ENCODE peak calls at places on chromosomes 16 and 17, in eight cellular contexts. I, K, S, C, Y, H, V and P are unnamed samples.

GRCh38 chr17:74024871-74025531 is 178.5 kb upstream of the RPL38 start:
- DNase-seq in I (peak; percentile 15), K (no peak), S (peak; percentile 69), C (peak; percentile 89), Y (no peak), H (peak; percentile 30), V (no peak), P (no peak)

GRCh38 chr17:83189673-83190385 is 110.4 kb downstream of the METRNL start:
- DNase-seq in I (peak; percentile 75), K (peak; percentile 29), S (no peak), C (no peak), Y (no peak), H (no peak), V (peak; percentile 24), P (peak; percentile 53)

GRCh38 chr16:54965464-54965863 is 34.8 kb downstream of the IRX5 start:
- DNase-seq in I (no peak), K (no peak), S (no peak), C (no peak), Y (no peak), H (no peak), V (no peak), P (no peak)

GRCh38 chr17:76641501-76641900 is 2.1 kb downstream of the ST6GALNAC1 start:
- DNase-seq in I (no peak), K (peak; percentile 63), S (no peak), C (no peak), Y (no peak), H (peak; percentile 42), V (no peak), P (peak; percentile 42)

GRCh38 chr17:51238253-51238887 is 21.5 kb downstream of the MBTD1 start:
- DNase-seq in I (no peak), K (no peak), S (no peak), C (no peak), Y (no peak), H (no peak), V (no peak), P (no peak)

GRCh38 chr17:78230252-78230962 is 1.0 kb upstream of the TMEM235 start:
- DNase-seq in I (no peak), K (no peak), S (no peak), C (no peak), Y (no peak), H (no peak), V (no peak), P (no peak)

GRCh38 chr17:18344021-18344420 is 19.3 kb downstream of the SHMT1 start:
- DNase-seq in I (no peak), K (no peak), S (no peak), C (no peak), Y (no peak), H (no peak), V (no peak), P (no peak)

GRCh38 chr17:80621335-80622169 is 76.9 kb downstream of the RPTOR start:
- DNase-seq in I (no peak), K (no peak), S (no peak), C (peak; percentile 81), Y (no peak), H (no peak), V (no peak), P (no peak)

GRCh38 chr16:74623214-74623842 is 16.4 kb upstream of the GLG1 start:
- DNase-seq in I (no peak), K (no peak), S (peak; percentile 3), C (no peak), Y (no peak), H (peak; percentile 71), V (no peak), P (peak; percentile 15)

GRCh38 chr16:50354082-50354481 is 14.7 kb downstream of the BRD7 start:
- DNase-seq in I (no peak), K (no peak), S (no peak), C (no peak), Y (no peak), H (no peak), V (no peak), P (no peak)

GRCh38 chr17:27946521-27946920 is 53.4 kb upstream of the LYRM9 start:
- DNase-seq in I (no peak), K (no peak), S (no peak), C (no peak), Y (no peak), H (no peak), V (no peak), P (no peak)

GRCh38 chr16:49995720-49996119 is 29.3 kb upstream of the CNEP1R1 start:
- DNase-seq in I (no peak), K (no peak), S (no peak), C (no peak), Y (no peak), H (no peak), V (no peak), P (no peak)

GRCh38 chr17:45031231-45032149 is 19.9 kb downstream of the DCAKD start:
- DNase-seq in I (no peak), K (no peak), S (no peak), C (no peak), Y (no peak), H (no peak), V (no peak), P (no peak)

GRCh38 chr17:41812176-41813038 is at the start of gene FKBP10:
- DNase-seq in I (peak; percentile 80), K (peak; percentile 55), S (peak; percentile 96), C (peak; percentile 96), Y (peak; percentile 76), H (peak; percentile 96), V (peak; percentile 81), P (peak; percentile 63)

GRCh38 chr16:87762620-87763019 is 3.2 kb downstream of the KLHDC4 start:
- DNase-seq in I (no peak), K (peak; percentile 79), S (no peak), C (no peak), Y (no peak), H (no peak), V (no peak), P (peak; percentile 25)

GRCh38 chr16:79097781-79098180 is 502.8 kb downstream of the MAF start:
- DNase-seq in I (no peak), K (no peak), S (no peak), C (no peak), Y (no peak), H (no peak), V (no peak), P (no peak)

DNA sequence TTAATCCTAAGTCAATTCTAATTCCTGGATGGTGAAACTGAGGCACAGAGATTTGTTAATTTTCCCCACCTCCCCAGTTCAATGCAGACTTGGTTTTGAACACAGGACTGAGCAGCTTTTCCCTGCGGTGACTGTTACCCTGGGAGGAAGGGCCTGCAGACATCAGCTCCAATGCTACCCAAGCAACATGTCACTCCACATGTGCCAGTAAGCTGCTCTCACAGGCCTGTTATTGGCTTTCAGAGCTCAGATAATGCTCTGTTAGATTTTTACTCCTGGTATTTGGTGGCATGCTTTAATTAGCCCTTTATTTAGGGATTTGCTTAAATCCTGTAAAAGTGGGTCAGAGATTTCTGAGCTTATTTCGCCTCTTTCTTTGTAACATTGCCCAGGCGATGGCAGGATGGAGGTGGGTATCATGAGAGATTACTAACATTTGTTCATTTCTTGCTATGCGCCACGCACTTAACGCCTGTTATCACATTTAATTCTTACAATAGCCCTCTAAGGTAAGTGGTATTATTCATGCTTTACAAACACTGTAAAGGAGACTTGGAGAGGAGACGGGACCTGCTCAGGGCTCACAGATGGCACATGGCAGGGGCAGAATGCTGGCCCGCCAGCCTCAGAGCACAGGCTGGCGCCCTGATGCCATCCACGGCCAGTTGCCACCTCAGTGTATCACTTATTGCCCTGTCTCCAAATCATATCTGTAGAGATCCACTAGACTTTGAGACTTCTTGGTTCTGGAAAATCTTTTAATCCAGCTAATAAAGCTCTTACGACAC is 84.0 kb upstream of the CACNG5 start:
- DNase-seq in I (no peak), K (no peak), S (no peak), C (no peak), Y (no peak), H (no peak), V (no peak), P (no peak)
- H3K36me3 ChIP-seq in I (no peaks in the 10 kb centered on the region), K (no peaks in the 10 kb centered on the region), S (no peaks in the 10 kb centered on the region), C (no peaks in the 10 kb centered on the region), Y (peaks cover 15% of the 10 kb centered on the region), H (no peaks in the 10 kb centered on the region), V (no peaks in the 10 kb centered on the region), P (no peaks in the 10 kb centered on the region)

GRCh38 chr17:8894673-8895578 is 27.5 kb upstream of the PIK3R6 start:
- DNase-seq in I (no peak), K (peak; percentile 59), S (peak; percentile 53), C (peak; percentile 90), Y (peak; percentile 61), H (peak; percentile 79), V (no peak), P (peak; percentile 73)
- H3K4me3 ChIP-seq in I (no peak overlapping the region), K (no peak overlapping the region), S (no peak overlapping the region), C (no peak overlapping the region), Y (no peak overlapping the region), H (peak overlapping the region; percentile 57), V (no peak overlapping the region), P (no peak overlapping the region)

GRCh38 chr16:56460101-56460500 is 8.7 kb downstream of the OGFOD1 start:
- DNase-seq in I (no peak), K (no peak), S (no peak), C (no peak), Y (no peak), H (no peak), V (no peak), P (no peak)

GRCh38 chr16:56457927-56458470 is 6.6 kb downstream of the OGFOD1 start:
- DNase-seq in I (no peak), K (no peak), S (no peak), C (no peak), Y (no peak), H (no peak), V (no peak), P (no peak)

GRCh38 chr16:56463153-56463552 is 11.8 kb downstream of the OGFOD1 start:
- DNase-seq in I (no peak), K (no peak), S (no peak), C (no peak), Y (no peak), H (no peak), V (no peak), P (no peak)

GRCh38 chr16:56462064-56462796 is 10.9 kb downstream of the OGFOD1 start:
- DNase-seq in I (no peak), K (no peak), S (no peak), C (no peak), Y (no peak), H (no peak), V (no peak), P (no peak)
- H3K36me3 ChIP-seq in I (peaks cover 100% of the 10 kb centered on the region), K (peaks cover 6% of the 10 kb centered on the region), S (peaks cover 92% of the 10 kb centered on the region), C (peaks cover 81% of the 10 kb centered on the region), Y (peaks cover 100% of the 10 kb centered on the region), H (peaks cover 68% of the 10 kb centered on the region), V (no peaks in the 10 kb centered on the region), P (peaks cover 4% of the 10 kb centered on the region)

GRCh38 chr17:4583206-4583605 is 1.1 kb upstream of the SMTNL2 start:
- DNase-seq in I (peak; percentile 32), K (no peak), S (no peak), C (no peak), Y (no peak), H (no peak), V (no peak), P (no peak)

GRCh38 chr17:4582691-4583090 is 1.6 kb upstream of the SMTNL2 start:
- DNase-seq in I (peak; percentile 41), K (no peak), S (no peak), C (peak; percentile 62), Y (no peak), H (no peak), V (no peak), P (no peak)

GRCh38 chr17:4584125-4584834 is at the start of gene SMTNL2:
- DNase-seq in I (peak; percentile 93), K (peak; percentile 35), S (no peak), C (peak; percentile 87), Y (peak; percentile 65), H (peak; percentile 51), V (peak; percentile 55), P (no peak)

GRCh38 chr17:4584835-4585187 is 482 bp downstream of the SMTNL2 start:
- DNase-seq in I (peak; percentile 71), K (no peak), S (no peak), C (peak; percentile 78), Y (no peak), H (peak; percentile 52), V (no peak), P (no peak)

GRCh38 chr17:4583796-4584124 is 569 bp upstream of the SMTNL2 start:
- DNase-seq in I (peak; percentile 79), K (no peak), S (no peak), C (peak; percentile 86), Y (peak; percentile 47), H (peak; percentile 74), V (no peak), P (no peak)
- H3K4me3 ChIP-seq in I (peak overlapping the region; percentile 81), K (peak overlapping the region; percentile 42), S (peak overlapping the region; percentile 32), C (peak overlapping the region; percentile 71), Y (peak overlapping the region; percentile 62), H (peak overlapping the region; percentile 74), V (peak overlapping the region; percentile 40), P (no peak overlapping the region)